ENCODE peak calls at places on chromosomes 13 and 19, in ten cellular contexts. One of them, this sample, is unnamed. For H3K4me1, the result is how much of the 10 kb centered on the place peaks cover.

GRCh38 chr13:108276060-108276459 is 6.5 kb downstream of the TNFSF13B start:
- DNase-seq in A549: no peak
- DNase-seq in GM23248: no peak
- DNase-seq in transverse colon: no peak
- DNase-seq in effector memory CD4-positive, alpha-beta T cell: no peak
- DNase-seq in MM.1S: no peak
- DNase-seq in tibial nerve: no peak
- DNase-seq in adrenal gland: no peak
- DNase-seq in aorta: peak
- DNase-seq in neuronal stem cell: no peak
- DNase-seq in this sample: no peak

GRCh38 chr19:17671906-17672305 is 16.2 kb downstream of the UNC13A start:
- DNase-seq in A549: no peak
- DNase-seq in GM23248: peak
- DNase-seq in transverse colon: no peak
- DNase-seq in effector memory CD4-positive, alpha-beta T cell: no peak
- DNase-seq in MM.1S: peak
- DNase-seq in tibial nerve: no peak
- DNase-seq in adrenal gland: no peak
- DNase-seq in aorta: no peak
- DNase-seq in neuronal stem cell: no peak
- DNase-seq in this sample: peak

GRCh38 chr13:85266331-85266730 is 532.9 kb downstream of the SLITRK6 start:
- DNase-seq in A549: no peak
- DNase-seq in GM23248: no peak
- DNase-seq in transverse colon: no peak
- DNase-seq in effector memory CD4-positive, alpha-beta T cell: no peak
- DNase-seq in MM.1S: no peak
- DNase-seq in tibial nerve: no peak
- DNase-seq in adrenal gland: no peak
- DNase-seq in aorta: no peak
- DNase-seq in neuronal stem cell: no peak
- DNase-seq in this sample: no peak

GRCh38 chr13:79398915-79399314 is 7.1 kb downstream of the RBM26 start:
- DNase-seq in A549: no peak
- DNase-seq in GM23248: peak
- DNase-seq in transverse colon: no peak
- DNase-seq in effector memory CD4-positive, alpha-beta T cell: no peak
- DNase-seq in MM.1S: no peak
- DNase-seq in tibial nerve: no peak
- DNase-seq in adrenal gland: no peak
- DNase-seq in aorta: no peak
- DNase-seq in neuronal stem cell: no peak
- DNase-seq in this sample: no peak

GRCh38 chr19:35378356-35378755 is 7.5 kb downstream of the GPR42 start:
- DNase-seq in A549: no peak
- DNase-seq in GM23248: no peak
- DNase-seq in transverse colon: no peak
- DNase-seq in effector memory CD4-positive, alpha-beta T cell: no peak
- DNase-seq in MM.1S: no peak
- DNase-seq in tibial nerve: no peak
- DNase-seq in adrenal gland: peak
- DNase-seq in aorta: no peak
- DNase-seq in neuronal stem cell: no peak
- DNase-seq in this sample: no peak

GRCh38 chr13:51058461-51059167 is 52.5 kb downstream of the C13orf42 start:
- DNase-seq in A549: no peak
- DNase-seq in GM23248: no peak
- DNase-seq in transverse colon: no peak
- DNase-seq in effector memory CD4-positive, alpha-beta T cell: no peak
- DNase-seq in MM.1S: no peak
- DNase-seq in tibial nerve: no peak
- DNase-seq in adrenal gland: no peak
- DNase-seq in aorta: no peak
- DNase-seq in neuronal stem cell: peak
- DNase-seq in this sample: no peak

GRCh38 chr19:42360787-42361544 is 29.1 kb downstream of the CNFN start:
- DNase-seq in A549: no peak
- DNase-seq in GM23248: no peak
- DNase-seq in transverse colon: no peak
- DNase-seq in effector memory CD4-positive, alpha-beta T cell: no peak
- DNase-seq in MM.1S: no peak
- DNase-seq in tibial nerve: no peak
- DNase-seq in adrenal gland: no peak
- DNase-seq in aorta: no peak
- DNase-seq in neuronal stem cell: peak
- DNase-seq in this sample: no peak

GRCh38 chr19:48487944-48488343 is 18.8 kb downstream of the CYTH2 start:
- DNase-seq in A549: peak
- DNase-seq in GM23248: peak
- DNase-seq in transverse colon: peak
- DNase-seq in effector memory CD4-positive, alpha-beta T cell: no peak
- DNase-seq in MM.1S: no peak
- DNase-seq in tibial nerve: no peak
- DNase-seq in adrenal gland: peak
- DNase-seq in aorta: peak
- DNase-seq in neuronal stem cell: no peak
- DNase-seq in this sample: peak

GRCh38 chr13:45403081-45403480 is 15.1 kb downstream of the SLC25A30 start:
- DNase-seq in A549: no peak
- DNase-seq in GM23248: no peak
- DNase-seq in transverse colon: no peak
- DNase-seq in effector memory CD4-positive, alpha-beta T cell: no peak
- DNase-seq in MM.1S: no peak
- DNase-seq in tibial nerve: no peak
- DNase-seq in adrenal gland: no peak
- DNase-seq in aorta: no peak
- DNase-seq in neuronal stem cell: no peak
- DNase-seq in this sample: no peak

GRCh38 chr13:45396548-45397095 is 21.6 kb downstream of the SLC25A30 start:
- DNase-seq in A549: no peak
- DNase-seq in GM23248: no peak
- DNase-seq in transverse colon: no peak
- DNase-seq in effector memory CD4-positive, alpha-beta T cell: no peak
- DNase-seq in MM.1S: no peak
- DNase-seq in tibial nerve: no peak
- DNase-seq in adrenal gland: no peak
- DNase-seq in aorta: no peak
- DNase-seq in neuronal stem cell: no peak
- DNase-seq in this sample: no peak

GRCh38 chr13:45402641-45403040 is 15.5 kb downstream of the SLC25A30 start:
- DNase-seq in A549: no peak
- DNase-seq in GM23248: no peak
- DNase-seq in transverse colon: no peak
- DNase-seq in effector memory CD4-positive, alpha-beta T cell: no peak
- DNase-seq in MM.1S: no peak
- DNase-seq in tibial nerve: no peak
- DNase-seq in adrenal gland: no peak
- DNase-seq in aorta: no peak
- DNase-seq in neuronal stem cell: no peak
- DNase-seq in this sample: no peak

GRCh38 chr13:45401306-45401705 is 16.9 kb downstream of the SLC25A30 start:
- DNase-seq in A549: no peak
- DNase-seq in GM23248: no peak
- DNase-seq in transverse colon: no peak
- DNase-seq in effector memory CD4-positive, alpha-beta T cell: no peak
- DNase-seq in MM.1S: no peak
- DNase-seq in tibial nerve: no peak
- DNase-seq in adrenal gland: no peak
- DNase-seq in aorta: no peak
- DNase-seq in neuronal stem cell: no peak
- DNase-seq in this sample: no peak

GRCh38 chr13:45398862-45399261 is 19.3 kb downstream of the SLC25A30 start:
- DNase-seq in A549: no peak
- DNase-seq in GM23248: no peak
- DNase-seq in transverse colon: no peak
- DNase-seq in effector memory CD4-positive, alpha-beta T cell: peak
- DNase-seq in MM.1S: no peak
- DNase-seq in tibial nerve: no peak
- DNase-seq in adrenal gland: no peak
- DNase-seq in aorta: no peak
- DNase-seq in neuronal stem cell: no peak
- DNase-seq in this sample: no peak
- H3K4me1 ChIP-seq in A549: under half
- H3K4me1 ChIP-seq in GM23248: under half
- H3K4me1 ChIP-seq in transverse colon: under half
- H3K4me1 ChIP-seq in effector memory CD4-positive, alpha-beta T cell: under half
- H3K4me1 ChIP-seq in MM.1S: under half
- H3K4me1 ChIP-seq in tibial nerve: under half
- H3K4me1 ChIP-seq in adrenal gland: under half
- H3K4me1 ChIP-seq in aorta: under half
- H3K4me1 ChIP-seq in neuronal stem cell: under half
- H3K4me1 ChIP-seq in this sample: under half

DNA sequence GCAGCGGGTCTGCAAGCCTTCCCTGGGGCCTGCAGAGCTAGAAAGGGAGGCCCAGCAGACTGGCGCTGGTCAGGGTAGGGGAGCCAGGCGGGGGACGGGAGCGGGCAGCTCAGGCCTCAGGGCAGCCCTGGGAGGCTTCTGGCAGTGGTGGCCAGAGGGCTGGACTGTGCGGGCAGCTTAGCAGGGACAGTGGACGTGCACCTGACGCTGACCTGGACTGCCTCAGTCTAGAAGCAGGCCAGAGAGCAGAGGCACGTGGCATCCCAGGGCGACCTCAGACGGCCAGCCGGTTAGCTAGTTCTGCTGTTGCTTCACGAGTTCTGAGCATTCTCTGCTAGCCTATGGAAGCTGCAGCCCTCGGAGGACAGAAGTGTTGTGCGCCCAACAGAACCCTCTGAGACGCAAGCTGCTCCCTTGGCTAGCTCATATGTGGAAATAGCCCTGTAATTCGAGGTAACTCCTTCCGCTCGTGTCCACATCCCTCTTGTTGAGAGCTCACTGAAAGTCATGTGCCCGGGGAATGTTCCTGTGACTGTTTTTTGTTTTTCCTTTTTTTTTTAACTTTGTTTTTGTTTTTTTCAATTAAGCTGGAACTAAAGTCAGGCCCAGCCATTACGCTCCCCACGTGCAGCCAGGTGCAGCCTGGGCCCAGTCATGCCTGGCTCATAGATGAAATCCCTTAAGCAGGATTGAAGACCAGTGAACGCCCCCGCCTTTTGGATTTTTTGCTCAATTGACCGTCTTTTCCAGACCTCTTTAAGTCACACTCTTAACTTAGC is 1.9 kb upstream of the FAM174C start:
- DNase-seq in A549: no peak
- DNase-seq in GM23248: peak
- DNase-seq in transverse colon: no peak
- DNase-seq in effector memory CD4-positive, alpha-beta T cell: no peak
- DNase-seq in MM.1S: no peak
- DNase-seq in tibial nerve: no peak
- DNase-seq in adrenal gland: peak
- DNase-seq in aorta: no peak
- DNase-seq in neuronal stem cell: no peak
- DNase-seq in this sample: no peak
- H3K4me1 ChIP-seq in A549: under half
- H3K4me1 ChIP-seq in GM23248: under half
- H3K4me1 ChIP-seq in transverse colon: half or more
- H3K4me1 ChIP-seq in effector memory CD4-positive, alpha-beta T cell: half or more
- H3K4me1 ChIP-seq in MM.1S: under half
- H3K4me1 ChIP-seq in tibial nerve: half or more
- H3K4me1 ChIP-seq in adrenal gland: half or more
- H3K4me1 ChIP-seq in aorta: under half
- H3K4me1 ChIP-seq in neuronal stem cell: under half
- H3K4me1 ChIP-seq in this sample: half or more

GRCh38 chr19:12939908-12940533 is 1.6 kb downstream of the CALR start:
- DNase-seq in A549: no peak
- DNase-seq in GM23248: peak
- DNase-seq in transverse colon: no peak
- DNase-seq in effector memory CD4-positive, alpha-beta T cell: no peak
- DNase-seq in MM.1S: no peak
- DNase-seq in tibial nerve: no peak
- DNase-seq in adrenal gland: no peak
- DNase-seq in aorta: no peak
- DNase-seq in neuronal stem cell: no peak
- DNase-seq in this sample: no peak

GRCh38 chr19:12939292-12939606 is 840 bp downstream of the CALR start:
- DNase-seq in A549: no peak
- DNase-seq in GM23248: peak
- DNase-seq in transverse colon: peak
- DNase-seq in effector memory CD4-positive, alpha-beta T cell: no peak
- DNase-seq in MM.1S: peak
- DNase-seq in tibial nerve: no peak
- DNase-seq in adrenal gland: no peak
- DNase-seq in aorta: no peak
- DNase-seq in neuronal stem cell: no peak
- DNase-seq in this sample: no peak

GRCh38 chr19:12943437-12944044 is 2.1 kb upstream of the RAD23A start:
- DNase-seq in A549: no peak
- DNase-seq in GM23248: no peak
- DNase-seq in transverse colon: no peak
- DNase-seq in effector memory CD4-positive, alpha-beta T cell: no peak
- DNase-seq in MM.1S: no peak
- DNase-seq in tibial nerve: no peak
- DNase-seq in adrenal gland: no peak
- DNase-seq in aorta: no peak
- DNase-seq in neuronal stem cell: no peak
- DNase-seq in this sample: no peak

GRCh38 chr19:12938536-12939291 is at the start of gene CALR:
- DNase-seq in A549: no peak
- DNase-seq in GM23248: peak
- DNase-seq in transverse colon: peak
- DNase-seq in effector memory CD4-positive, alpha-beta T cell: no peak
- DNase-seq in MM.1S: peak
- DNase-seq in tibial nerve: no peak
- DNase-seq in adrenal gland: no peak
- DNase-seq in aorta: peak
- DNase-seq in neuronal stem cell: no peak
- DNase-seq in this sample: no peak

GRCh38 chr19:12940897-12941296 is 2.5 kb downstream of the CALR start:
- DNase-seq in A549: no peak
- DNase-seq in GM23248: no peak
- DNase-seq in transverse colon: no peak
- DNase-seq in effector memory CD4-positive, alpha-beta T cell: no peak
- DNase-seq in MM.1S: no peak
- DNase-seq in tibial nerve: no peak
- DNase-seq in adrenal gland: no peak
- DNase-seq in aorta: no peak
- DNase-seq in neuronal stem cell: no peak
- DNase-seq in this sample: no peak
- H3K4me1 ChIP-seq in A549: under half
- H3K4me1 ChIP-seq in GM23248: under half
- H3K4me1 ChIP-seq in transverse colon: half or more
- H3K4me1 ChIP-seq in effector memory CD4-positive, alpha-beta T cell: under half
- H3K4me1 ChIP-seq in MM.1S: under half
- H3K4me1 ChIP-seq in tibial nerve: half or more
- H3K4me1 ChIP-seq in adrenal gland: under half
- H3K4me1 ChIP-seq in aorta: under half
- H3K4me1 ChIP-seq in neuronal stem cell: under half
- H3K4me1 ChIP-seq in this sample: under half

GRCh38 chr13:97434417-97435296 is 688 bp downstream of the RAP2A start:
- DNase-seq in A549: no peak
- DNase-seq in GM23248: peak
- DNase-seq in transverse colon: peak
- DNase-seq in effector memory CD4-positive, alpha-beta T cell: peak
- DNase-seq in MM.1S: peak
- DNase-seq in tibial nerve: peak
- DNase-seq in adrenal gland: peak
- DNase-seq in aorta: peak
- DNase-seq in neuronal stem cell: peak
- DNase-seq in this sample: peak

GRCh38 chr13:97435297-97435682 is 1.3 kb downstream of the RAP2A start:
- DNase-seq in A549: no peak
- DNase-seq in GM23248: no peak
- DNase-seq in transverse colon: no peak
- DNase-seq in effector memory CD4-positive, alpha-beta T cell: no peak
- DNase-seq in MM.1S: no peak
- DNase-seq in tibial nerve: no peak
- DNase-seq in adrenal gland: no peak
- DNase-seq in aorta: no peak
- DNase-seq in neuronal stem cell: no peak
- DNase-seq in this sample: no peak

GRCh38 chr13:97435794-97436193 is 1.8 kb downstream of the RAP2A start:
- DNase-seq in A549: no peak
- DNase-seq in GM23248: peak
- DNase-seq in transverse colon: no peak
- DNase-seq in effector memory CD4-positive, alpha-beta T cell: no peak
- DNase-seq in MM.1S: peak
- DNase-seq in tibial nerve: no peak
- DNase-seq in adrenal gland: no peak
- DNase-seq in aorta: no peak
- DNase-seq in neuronal stem cell: no peak
- DNase-seq in this sample: no peak

GRCh38 chr13:97437729-97438128 is 3.8 kb downstream of the RAP2A start:
- DNase-seq in A549: no peak
- DNase-seq in GM23248: no peak
- DNase-seq in transverse colon: no peak
- DNase-seq in effector memory CD4-positive, alpha-beta T cell: no peak
- DNase-seq in MM.1S: no peak
- DNase-seq in tibial nerve: no peak
- DNase-seq in adrenal gland: no peak
- DNase-seq in aorta: no peak
- DNase-seq in neuronal stem cell: no peak
- DNase-seq in this sample: no peak

GRCh38 chr13:97436845-97437244 is 2.9 kb downstream of the RAP2A start:
- DNase-seq in A549: no peak
- DNase-seq in GM23248: no peak
- DNase-seq in transverse colon: no peak
- DNase-seq in effector memory CD4-positive, alpha-beta T cell: no peak
- DNase-seq in MM.1S: no peak
- DNase-seq in tibial nerve: no peak
- DNase-seq in adrenal gland: no peak
- DNase-seq in aorta: no peak
- DNase-seq in neuronal stem cell: no peak
- DNase-seq in this sample: no peak
- H3K4me1 ChIP-seq in A549: under half
- H3K4me1 ChIP-seq in GM23248: under half
- H3K4me1 ChIP-seq in transverse colon: under half
- H3K4me1 ChIP-seq in effector memory CD4-positive, alpha-beta T cell: under half
- H3K4me1 ChIP-seq in MM.1S: under half
- H3K4me1 ChIP-seq in tibial nerve: half or more
- H3K4me1 ChIP-seq in adrenal gland: under half
- H3K4me1 ChIP-seq in aorta: under half
- H3K4me1 ChIP-seq in neuronal stem cell: under half
- H3K4me1 ChIP-seq in this sample: under half